ENCODE peak calls at places on chromosomes 16 and 17, in five cellular contexts. N is breast epithelium, Q is transverse colon, Y is upper lobe of left lung, B is stomach. H is an unnamed sample.

GRCh38 chr16:30998852-30999761 is 11.3 kb downstream of the STX1B start:
- DNase-seq in Y (no peak), Q (no peak), N (no peak), B (no peak), H (no peak)

GRCh38 chr17:43791589-43791988 is 11.4 kb downstream of the CFAP97D1 start:
- DNase-seq in N (no peak), Q (no peak), Y (no peak), B (no peak), H (no peak)

GRCh38 chr16:58114827-58115825 is 14.1 kb downstream of the CFAP20 start:
- DNase-seq in Q (no peak), N (no peak), Y (no peak), B (no peak), H (no peak)

GRCh38 chr17:77572851-77573250 is 385.7 kb upstream of the TNRC6C start:
- DNase-seq in Q (no peak), Y (no peak), N (no peak), B (no peak), H (no peak)

GRCh38 chr17:80615311-80615710 is 70.7 kb downstream of the RPTOR start:
- DNase-seq in B (no peak), Y (no peak), N (no peak), Q (no peak), H (no peak)

GRCh38 chr17:75848523-75849303 is 4.5 kb upstream of the UNC13D start:
- DNase-seq in B (peak), Q (peak), Y (peak), N (peak), H (no peak)

GRCh38 chr16:50368410-50369132 is at the start of gene BRD7:
- DNase-seq in B (peak), Y (peak), N (peak), Q (peak), H (no peak)

GRCh38 chr16:1991588-1992474 is 2.1 kb downstream of the SYNGR3 start:
- DNase-seq in Q (peak), Y (peak), N (peak), B (peak), H (no peak)

GRCh38 chr16:4415538-4416199 is 727 bp downstream of the CORO7 start:
- DNase-seq in B (peak), Q (peak), Y (peak), N (no peak), H (no peak)

GRCh38 chr16:65727534-65728137 is 605.8 kb upstream of the CDH11 start:
- DNase-seq in N (no peak), Q (no peak), Y (no peak), B (no peak), H (no peak)

GRCh38 chr16:52747196-52747595 is 200.3 kb upstream of the TOX3 start:
- DNase-seq in Y (no peak), B (no peak), N (no peak), Q (no peak), H (no peak)

GRCh38 chr17:79159926-79160325 is 85.3 kb downstream of the ENGASE start:
- DNase-seq in B (no peak), Y (peak), N (no peak), Q (no peak), H (no peak)

GRCh38 chr17:79888811-79889634 is 49.8 kb upstream of the CBX4 start:
- DNase-seq in Y (no peak), Q (no peak), N (no peak), B (no peak), H (no peak)

GRCh38 chr17:2786176-2786881 is 9.9 kb upstream of the RAP1GAP2 start:
- DNase-seq in Y (peak), N (peak), B (peak), Q (peak), H (peak)

GRCh38 chr17:59839646-59840328 is 53.0 kb downstream of the TUBD1 start:
- DNase-seq in Q (no peak), B (no peak), N (no peak), Y (no peak), H (no peak)

GRCh38 chr17:65533855-65534457 is 27.5 kb downstream of the AXIN2 start:
- DNase-seq in N (no peak), B (no peak), Q (no peak), Y (no peak), H (no peak)

GRCh38 chr17:14737984-14738651 is 437.2 kb downstream of the HS3ST3B1 start:
- DNase-seq in N (peak), Q (peak), B (peak), Y (peak), H (peak)

GRCh38 chr17:76635659-76636360 is 7.7 kb downstream of the ST6GALNAC1 start:
- DNase-seq in Y (no peak), Q (no peak), N (no peak), B (no peak), H (no peak)

GRCh38 chr17:67160791-67161190 is 84.2 kb downstream of the HELZ start:
- DNase-seq in Y (no peak), N (no peak), Q (no peak), B (no peak), H (no peak)

GRCh38 chr17:67156269-67157199 is 88.5 kb downstream of the HELZ start:
- DNase-seq in B (no peak), N (no peak), Q (no peak), Y (no peak), H (no peak)

GRCh38 chr17:67162771-67163170 is 82.2 kb downstream of the HELZ start:
- DNase-seq in B (no peak), Q (no peak), Y (no peak), N (no peak), H (no peak)

GRCh38 chr17:67161573-67161972 is 83.4 kb downstream of the HELZ start:
- DNase-seq in Y (no peak), Q (no peak), B (no peak), N (no peak), H (no peak)

DNA sequence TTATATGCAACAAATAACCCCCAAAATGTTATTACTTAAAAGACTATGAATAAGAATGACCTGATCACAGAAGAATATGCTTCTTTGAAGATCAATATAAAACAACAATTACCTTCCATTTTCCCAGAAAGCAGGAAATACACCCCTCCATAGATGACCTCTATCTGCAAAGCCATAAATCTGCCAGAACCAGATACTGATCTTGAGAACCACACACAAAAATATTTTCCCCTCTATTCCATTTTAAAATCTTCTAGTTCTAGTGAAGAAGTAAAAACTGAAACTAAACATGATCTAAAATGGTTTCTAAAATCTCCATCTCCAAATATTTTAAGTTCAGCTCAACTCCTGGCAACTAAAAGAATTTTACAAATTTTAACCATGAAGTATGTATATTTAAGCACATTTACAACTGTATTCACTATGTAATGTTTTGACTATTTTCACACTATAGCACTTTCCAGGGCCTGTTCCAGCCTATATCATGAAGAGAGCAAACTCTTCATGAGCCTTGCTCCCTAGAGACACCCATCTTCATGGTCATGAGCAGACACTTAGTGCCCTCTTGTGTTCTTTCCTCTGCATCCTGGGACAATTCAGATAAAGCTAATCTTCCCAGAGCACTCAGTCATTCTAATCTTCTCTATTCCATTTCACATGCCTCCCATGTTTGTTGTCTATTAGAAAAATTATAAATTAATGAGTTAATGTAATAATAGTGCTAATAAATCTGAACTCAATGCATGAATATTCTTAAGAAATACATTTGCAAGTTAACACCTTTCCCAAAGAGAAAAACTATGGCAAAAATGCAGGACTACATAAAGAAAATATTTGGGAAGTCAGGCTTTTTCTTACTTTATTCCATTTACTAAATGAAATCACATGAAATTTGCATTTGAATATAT is 87.0 kb downstream of the HELZ start:
- DNase-seq in N (no peak), Y (no peak), B (no peak), Q (no peak), H (no peak)
- TF ChIP-seq CTCF in N (peak), Y (no peak), B (no peak), Q (peak), H (peak)

DNA sequence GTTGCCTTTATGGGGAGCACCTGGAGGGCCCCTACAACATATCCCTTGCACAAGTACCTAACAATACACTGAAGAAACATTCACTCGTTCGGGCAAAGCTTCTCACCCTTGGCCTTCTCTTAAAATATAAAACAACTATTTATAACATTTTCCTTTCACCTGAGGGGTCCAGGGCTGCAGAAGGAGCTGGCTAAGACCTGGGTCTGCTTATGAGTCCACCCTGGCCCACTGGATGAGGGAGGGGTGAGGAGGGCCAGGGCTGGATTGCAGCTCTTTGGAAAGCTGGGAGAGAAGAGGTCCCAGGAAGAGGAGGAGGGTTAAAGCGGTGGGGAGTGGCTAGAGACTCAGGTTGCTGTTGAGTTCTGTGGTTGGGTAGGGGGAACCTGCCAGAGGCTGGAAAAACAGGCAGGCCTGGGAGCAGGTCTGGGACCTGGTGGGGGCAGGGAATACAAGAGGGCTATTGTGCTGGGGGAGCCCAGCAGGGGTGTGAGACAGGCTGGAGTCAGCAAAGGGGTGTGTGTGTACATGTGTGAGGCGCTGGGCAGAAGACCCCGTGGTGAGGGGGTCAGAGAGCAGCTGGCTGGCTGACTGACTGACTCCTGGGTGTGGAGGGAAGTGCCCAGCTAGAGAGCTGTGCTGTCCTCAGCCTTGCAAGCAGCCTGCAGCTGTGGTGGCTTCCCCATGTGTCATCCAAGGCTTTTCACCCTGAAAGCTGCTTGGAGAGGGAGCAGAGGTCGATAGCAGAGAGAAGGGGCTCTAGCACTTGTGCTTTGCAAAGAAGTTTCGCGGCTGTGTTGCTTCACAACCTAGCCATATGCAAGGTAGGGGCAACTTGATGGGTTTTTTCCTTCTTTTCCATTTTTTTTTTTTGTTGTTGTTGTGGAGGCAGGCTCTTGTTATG is 10.2 kb upstream of the MRC2 start:
- DNase-seq in Y (no peak), N (no peak), B (no peak), Q (no peak), H (no peak)
- TF ChIP-seq POLR2AphosphoS5 in Y (no peak), N (no peak), B (no peak), Q (no peak), H (no peak)

GRCh38 chr17:42236760-42237159 is 39.4 kb downstream of the STAT5B start:
- DNase-seq in Y (no peak), N (no peak), Q (no peak), B (no peak), H (no peak)
- TF ChIP-seq CTCF in Y (no peak), N (no peak), Q (no peak), B (no peak), H (no peak)

GRCh38 chr16:16145286-16145685 is 78.0 kb downstream of the ABCC6 start:
- DNase-seq in Q (no peak), Y (no peak), N (no peak), B (no peak), H (no peak)
- TF ChIP-seq POLR2AphosphoS5 in Q (no peak), Y (no peak), N (no peak), B (no peak), H (no peak)

DNA sequence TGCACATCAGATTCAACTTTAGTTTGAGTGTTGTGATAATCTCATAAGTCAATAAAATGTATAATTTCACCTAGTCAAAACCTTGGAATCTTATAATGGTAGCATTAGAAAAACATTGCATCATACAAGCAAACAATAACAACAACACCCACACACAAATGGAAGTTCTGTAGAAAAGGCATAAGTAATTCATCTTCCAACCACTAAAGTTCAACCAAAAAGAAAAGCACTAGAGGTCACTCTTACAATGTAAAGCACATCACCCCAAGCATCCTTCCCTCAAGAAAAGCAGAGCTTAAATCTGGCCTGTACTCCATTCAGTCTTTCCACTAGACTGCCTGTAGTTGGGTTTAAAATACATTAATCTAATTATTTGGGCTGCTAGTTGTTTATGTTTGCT is 1.8 kb downstream of the CNTNAP4 start:
- DNase-seq in B (no peak), Y (no peak), Q (no peak), N (no peak), H (peak)
- TF ChIP-seq CTCF in B (no peak), Y (no peak), Q (peak), N (peak), H (peak)

GRCh38 chr17:33322063-33322462 is 29.0 kb upstream of the ASIC2 start:
- DNase-seq in B (no peak), Y (no peak), Q (no peak), N (peak), H (no peak)

GRCh38 chr17:33318241-33318640 is 25.1 kb upstream of the ASIC2 start:
- DNase-seq in B (no peak), N (no peak), Q (no peak), Y (no peak), H (no peak)

GRCh38 chr17:33316733-33317132 is 23.6 kb upstream of the ASIC2 start:
- DNase-seq in Q (no peak), B (no peak), N (no peak), Y (no peak), H (no peak)
- TF ChIP-seq POLR2AphosphoS5 in Q (no peak), B (no peak), N (no peak), Y (no peak), H (no peak)

GRCh38 chr16:27660507-27660906 is 110.6 kb downstream of the KATNIP start:
- DNase-seq in Y (no peak), Q (no peak), N (no peak), B (no peak), H (no peak)

GRCh38 chr16:27657811-27658210 is 107.9 kb downstream of the KATNIP start:
- DNase-seq in Q (no peak), N (no peak), B (no peak), Y (no peak), H (no peak)
- TF ChIP-seq CTCF in Q (no peak), N (no peak), B (no peak), Y (no peak), H (no peak)

GRCh38 chr16:87701505-87701921 is 64.3 kb downstream of the KLHDC4 start:
- DNase-seq in N (no peak), Y (peak), B (no peak), Q (no peak), H (no peak)

GRCh38 chr16:87703071-87703470 is 62.7 kb downstream of the KLHDC4 start:
- DNase-seq in N (no peak), B (no peak), Q (no peak), Y (peak), H (no peak)

GRCh38 chr16:87703835-87704375 is 61.9 kb downstream of the KLHDC4 start:
- DNase-seq in N (no peak), B (no peak), Q (no peak), Y (no peak), H (no peak)

GRCh38 chr16:87701066-87701425 is 64.7 kb downstream of the KLHDC4 start:
- DNase-seq in N (no peak), Y (peak), Q (no peak), B (no peak), H (no peak)

GRCh38 chr16:87702325-87702811 is 63.4 kb downstream of the KLHDC4 start:
- DNase-seq in B (no peak), Y (peak), Q (peak), N (no peak), H (no peak)
- TF ChIP-seq POLR2AphosphoS5 in B (no peak), Y (no peak), Q (no peak), N (no peak), H (no peak)

H was measured in Panc1.